ENCODE peak calls at places on chromosomes 3 and 15, in eight cellular contexts. One of them, this sample, is unnamed. For H3K9me3, the result is how much of the 10 kb centered on the place peaks cover.

GRCh38 chr3:53074761-53075742 is 29.2 kb upstream of the SFMBT1 start:
- DNase-seq in CD8-positive, alpha-beta T cell: no peak
- DNase-seq in A549: no peak
- DNase-seq in MM.1S: no peak
- DNase-seq in GM23248: no peak
- DNase-seq in kidney: no peak
- DNase-seq in left ventricle myocardium inferior: no peak
- DNase-seq in ovary: no peak
- DNase-seq in this sample: no peak

GRCh38 chr15:76336254-76337046 is at the start of gene ISL2:
- DNase-seq in CD8-positive, alpha-beta T cell: no peak
- DNase-seq in A549: peak
- DNase-seq in MM.1S: peak
- DNase-seq in GM23248: peak
- DNase-seq in kidney: peak
- DNase-seq in left ventricle myocardium inferior: no peak
- DNase-seq in ovary: no peak
- DNase-seq in this sample: peak

GRCh38 chr15:39591896-39592315 is 11.0 kb downstream of the THBS1 start:
- DNase-seq in CD8-positive, alpha-beta T cell: no peak
- DNase-seq in A549: no peak
- DNase-seq in MM.1S: no peak
- DNase-seq in GM23248: peak
- DNase-seq in kidney: no peak
- DNase-seq in left ventricle myocardium inferior: no peak
- DNase-seq in ovary: no peak
- DNase-seq in this sample: no peak

GRCh38 chr3:32256206-32256605 is 17.7 kb downstream of the CMTM8 start:
- DNase-seq in CD8-positive, alpha-beta T cell: no peak
- DNase-seq in A549: no peak
- DNase-seq in MM.1S: no peak
- DNase-seq in GM23248: no peak
- DNase-seq in kidney: no peak
- DNase-seq in left ventricle myocardium inferior: no peak
- DNase-seq in ovary: no peak
- DNase-seq in this sample: no peak

GRCh38 chr3:41502461-41502860 is 303.2 kb downstream of the CTNNB1 start:
- DNase-seq in CD8-positive, alpha-beta T cell: no peak
- DNase-seq in A549: no peak
- DNase-seq in MM.1S: no peak
- DNase-seq in GM23248: no peak
- DNase-seq in kidney: no peak
- DNase-seq in left ventricle myocardium inferior: no peak
- DNase-seq in ovary: no peak
- DNase-seq in this sample: no peak

GRCh38 chr3:166284994-166285393 is 447.8 kb upstream of the BCHE start:
- DNase-seq in CD8-positive, alpha-beta T cell: no peak
- DNase-seq in A549: peak
- DNase-seq in MM.1S: no peak
- DNase-seq in GM23248: no peak
- DNase-seq in kidney: no peak
- DNase-seq in left ventricle myocardium inferior: no peak
- DNase-seq in ovary: no peak
- DNase-seq in this sample: no peak

GRCh38 chr3:60363817-60364216 is 887.4 kb downstream of the FHIT start:
- DNase-seq in CD8-positive, alpha-beta T cell: no peak
- DNase-seq in A549: no peak
- DNase-seq in MM.1S: no peak
- DNase-seq in GM23248: peak
- DNase-seq in kidney: no peak
- DNase-seq in left ventricle myocardium inferior: no peak
- DNase-seq in ovary: no peak
- DNase-seq in this sample: no peak

GRCh38 chr3:124779751-124780191 is 49.5 kb downstream of the UMPS start:
- DNase-seq in CD8-positive, alpha-beta T cell: no peak
- DNase-seq in A549: no peak
- DNase-seq in MM.1S: no peak
- DNase-seq in GM23248: no peak
- DNase-seq in kidney: peak
- DNase-seq in left ventricle myocardium inferior: no peak
- DNase-seq in ovary: no peak
- DNase-seq in this sample: no peak

GRCh38 chr15:52651868-52652267 is 27.3 kb downstream of the ATOSA start:
- DNase-seq in CD8-positive, alpha-beta T cell: no peak
- DNase-seq in A549: peak
- DNase-seq in MM.1S: peak
- DNase-seq in GM23248: peak
- DNase-seq in kidney: peak
- DNase-seq in left ventricle myocardium inferior: peak
- DNase-seq in ovary: peak
- DNase-seq in this sample: peak

GRCh38 chr3:186476044-186476468 is 68.1 kb downstream of the CRYGS start:
- DNase-seq in CD8-positive, alpha-beta T cell: no peak
- DNase-seq in A549: no peak
- DNase-seq in MM.1S: no peak
- DNase-seq in GM23248: no peak
- DNase-seq in kidney: no peak
- DNase-seq in left ventricle myocardium inferior: no peak
- DNase-seq in ovary: no peak
- DNase-seq in this sample: no peak

GRCh38 chr3:127822166-127822835 is at the start of gene MGLL:
- DNase-seq in CD8-positive, alpha-beta T cell: no peak
- DNase-seq in A549: peak
- DNase-seq in MM.1S: no peak
- DNase-seq in GM23248: peak
- DNase-seq in kidney: peak
- DNase-seq in left ventricle myocardium inferior: peak
- DNase-seq in ovary: no peak
- DNase-seq in this sample: no peak

GRCh38 chr15:50137330-50137761 is 18.3 kb upstream of the ATP8B4 start:
- DNase-seq in CD8-positive, alpha-beta T cell: no peak
- DNase-seq in A549: peak
- DNase-seq in MM.1S: no peak
- DNase-seq in GM23248: peak
- DNase-seq in kidney: no peak
- DNase-seq in left ventricle myocardium inferior: no peak
- DNase-seq in ovary: no peak
- DNase-seq in this sample: no peak

GRCh38 chr3:195208631-195209030 is 62.3 kb downstream of the XXYLT1 start:
- DNase-seq in CD8-positive, alpha-beta T cell: no peak
- DNase-seq in A549: no peak
- DNase-seq in MM.1S: no peak
- DNase-seq in GM23248: no peak
- DNase-seq in kidney: no peak
- DNase-seq in left ventricle myocardium inferior: no peak
- DNase-seq in ovary: no peak
- DNase-seq in this sample: no peak

GRCh38 chr3:71050521-71051258 is 532.8 kb downstream of the FOXP1 start:
- DNase-seq in CD8-positive, alpha-beta T cell: peak
- DNase-seq in A549: no peak
- DNase-seq in MM.1S: no peak
- DNase-seq in GM23248: no peak
- DNase-seq in kidney: no peak
- DNase-seq in left ventricle myocardium inferior: no peak
- DNase-seq in ovary: no peak
- DNase-seq in this sample: peak

GRCh38 chr3:128416578-128417150 is 50.0 kb downstream of the DNAJB8 start:
- DNase-seq in CD8-positive, alpha-beta T cell: no peak
- DNase-seq in A549: peak
- DNase-seq in MM.1S: no peak
- DNase-seq in GM23248: peak
- DNase-seq in kidney: no peak
- DNase-seq in left ventricle myocardium inferior: no peak
- DNase-seq in ovary: no peak
- DNase-seq in this sample: no peak

DNA sequence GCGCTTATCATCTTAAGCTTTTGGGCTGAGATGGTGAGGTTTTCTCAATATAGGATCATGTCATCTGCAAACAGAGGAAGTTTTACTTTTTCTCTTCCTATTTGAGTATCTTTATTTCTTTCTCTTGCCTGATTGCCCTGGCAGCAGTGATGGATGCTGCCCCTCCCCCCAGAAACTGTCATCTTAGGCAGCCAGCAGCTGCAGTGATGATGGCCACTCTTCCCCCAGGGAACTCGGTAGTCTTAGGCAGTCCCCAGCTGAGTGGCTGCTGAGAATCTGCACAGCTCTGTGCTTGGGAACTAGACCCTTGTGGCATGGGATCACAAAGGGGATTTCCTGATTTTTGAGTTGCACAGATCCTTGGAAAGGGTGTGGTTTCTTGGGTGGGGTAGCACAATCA is 791.1 kb upstream of the ALCAM start:
- DNase-seq in CD8-positive, alpha-beta T cell: no peak
- DNase-seq in A549: no peak
- DNase-seq in MM.1S: no peak
- DNase-seq in GM23248: no peak
- DNase-seq in kidney: no peak
- DNase-seq in left ventricle myocardium inferior: no peak
- DNase-seq in ovary: no peak
- DNase-seq in this sample: no peak
- H3K9me3 ChIP-seq in CD8-positive, alpha-beta T cell: under half
- H3K9me3 ChIP-seq in A549: under half
- H3K9me3 ChIP-seq in MM.1S: under half
- H3K9me3 ChIP-seq in GM23248: under half
- H3K9me3 ChIP-seq in kidney: under half
- H3K9me3 ChIP-seq in left ventricle myocardium inferior: half or more
- H3K9me3 ChIP-seq in ovary: under half
- H3K9me3 ChIP-seq in this sample: under half

GRCh38 chr3:58693929-58694850 is 27.6 kb upstream of the FAM3D start:
- DNase-seq in CD8-positive, alpha-beta T cell: no peak
- DNase-seq in A549: no peak
- DNase-seq in MM.1S: no peak
- DNase-seq in GM23248: no peak
- DNase-seq in kidney: no peak
- DNase-seq in left ventricle myocardium inferior: no peak
- DNase-seq in ovary: no peak
- DNase-seq in this sample: no peak

GRCh38 chr3:58690490-58690889 is 23.9 kb upstream of the FAM3D start:
- DNase-seq in CD8-positive, alpha-beta T cell: no peak
- DNase-seq in A549: no peak
- DNase-seq in MM.1S: no peak
- DNase-seq in GM23248: no peak
- DNase-seq in kidney: no peak
- DNase-seq in left ventricle myocardium inferior: no peak
- DNase-seq in ovary: no peak
- DNase-seq in this sample: no peak

GRCh38 chr3:58688563-58688962 is 22.0 kb upstream of the FAM3D start:
- DNase-seq in CD8-positive, alpha-beta T cell: no peak
- DNase-seq in A549: no peak
- DNase-seq in MM.1S: no peak
- DNase-seq in GM23248: no peak
- DNase-seq in kidney: no peak
- DNase-seq in left ventricle myocardium inferior: no peak
- DNase-seq in ovary: no peak
- DNase-seq in this sample: no peak

GRCh38 chr3:58692484-58692883 is 25.9 kb upstream of the FAM3D start:
- DNase-seq in CD8-positive, alpha-beta T cell: no peak
- DNase-seq in A549: no peak
- DNase-seq in MM.1S: no peak
- DNase-seq in GM23248: no peak
- DNase-seq in kidney: no peak
- DNase-seq in left ventricle myocardium inferior: no peak
- DNase-seq in ovary: no peak
- DNase-seq in this sample: no peak

GRCh38 chr3:58691997-58692396 is 25.4 kb upstream of the FAM3D start:
- DNase-seq in CD8-positive, alpha-beta T cell: no peak
- DNase-seq in A549: peak
- DNase-seq in MM.1S: no peak
- DNase-seq in GM23248: no peak
- DNase-seq in kidney: no peak
- DNase-seq in left ventricle myocardium inferior: no peak
- DNase-seq in ovary: no peak
- DNase-seq in this sample: no peak
- H3K9me3 ChIP-seq in CD8-positive, alpha-beta T cell: under half
- H3K9me3 ChIP-seq in A549: under half
- H3K9me3 ChIP-seq in MM.1S: under half
- H3K9me3 ChIP-seq in GM23248: under half
- H3K9me3 ChIP-seq in kidney: under half
- H3K9me3 ChIP-seq in left ventricle myocardium inferior: under half
- H3K9me3 ChIP-seq in ovary: under half
- H3K9me3 ChIP-seq in this sample: under half

DNA sequence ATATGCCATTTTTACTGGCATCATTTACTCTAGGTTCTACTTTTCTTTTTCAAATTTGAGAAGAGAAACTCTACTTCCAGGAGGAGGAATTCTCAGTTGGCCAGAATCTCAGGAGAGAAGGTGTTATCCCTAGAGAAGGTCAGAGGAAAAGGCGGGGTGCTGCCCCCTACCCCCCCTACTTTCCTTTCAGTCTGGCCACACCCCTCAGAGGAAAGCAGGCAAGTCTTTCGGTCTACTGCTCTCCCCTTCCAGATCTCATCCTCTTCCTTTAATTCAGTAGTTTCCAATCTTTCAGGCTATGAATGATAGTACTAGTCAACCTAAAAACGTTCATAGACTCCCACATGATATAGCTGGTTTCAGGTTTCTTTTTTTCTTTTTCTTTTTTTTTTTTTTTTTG is 366.5 kb upstream of the TBL1XR1 start:
- DNase-seq in CD8-positive, alpha-beta T cell: no peak
- DNase-seq in A549: no peak
- DNase-seq in MM.1S: no peak
- DNase-seq in GM23248: no peak
- DNase-seq in kidney: no peak
- DNase-seq in left ventricle myocardium inferior: no peak
- DNase-seq in ovary: no peak
- DNase-seq in this sample: no peak
- H3K9me3 ChIP-seq in CD8-positive, alpha-beta T cell: under half
- H3K9me3 ChIP-seq in A549: under half
- H3K9me3 ChIP-seq in MM.1S: under half
- H3K9me3 ChIP-seq in GM23248: under half
- H3K9me3 ChIP-seq in kidney: under half
- H3K9me3 ChIP-seq in left ventricle myocardium inferior: under half
- H3K9me3 ChIP-seq in ovary: under half
- H3K9me3 ChIP-seq in this sample: under half

GRCh38 chr15:85681391-85681790 is 113.3 kb downstream of the KLHL25 start:
- DNase-seq in CD8-positive, alpha-beta T cell: no peak
- DNase-seq in A549: no peak
- DNase-seq in MM.1S: no peak
- DNase-seq in GM23248: no peak
- DNase-seq in kidney: no peak
- DNase-seq in left ventricle myocardium inferior: no peak
- DNase-seq in ovary: no peak
- DNase-seq in this sample: no peak

GRCh38 chr15:85687329-85687728 is 107.4 kb downstream of the KLHL25 start:
- DNase-seq in CD8-positive, alpha-beta T cell: no peak
- DNase-seq in A549: no peak
- DNase-seq in MM.1S: no peak
- DNase-seq in GM23248: no peak
- DNase-seq in kidney: no peak
- DNase-seq in left ventricle myocardium inferior: no peak
- DNase-seq in ovary: no peak
- DNase-seq in this sample: no peak

GRCh38 chr15:85688703-85689102 is 106.0 kb downstream of the KLHL25 start:
- DNase-seq in CD8-positive, alpha-beta T cell: no peak
- DNase-seq in A549: no peak
- DNase-seq in MM.1S: peak
- DNase-seq in GM23248: no peak
- DNase-seq in kidney: no peak
- DNase-seq in left ventricle myocardium inferior: no peak
- DNase-seq in ovary: no peak
- DNase-seq in this sample: no peak

GRCh38 chr15:85684174-85684710 is 110.5 kb downstream of the KLHL25 start:
- DNase-seq in CD8-positive, alpha-beta T cell: no peak
- DNase-seq in A549: no peak
- DNase-seq in MM.1S: no peak
- DNase-seq in GM23248: no peak
- DNase-seq in kidney: no peak
- DNase-seq in left ventricle myocardium inferior: no peak
- DNase-seq in ovary: no peak
- DNase-seq in this sample: no peak

GRCh38 chr15:85685366-85685765 is 109.4 kb downstream of the KLHL25 start:
- DNase-seq in CD8-positive, alpha-beta T cell: no peak
- DNase-seq in A549: no peak
- DNase-seq in MM.1S: no peak
- DNase-seq in GM23248: no peak
- DNase-seq in kidney: no peak
- DNase-seq in left ventricle myocardium inferior: no peak
- DNase-seq in ovary: no peak
- DNase-seq in this sample: no peak
- H3K9me3 ChIP-seq in CD8-positive, alpha-beta T cell: under half
- H3K9me3 ChIP-seq in A549: under half
- H3K9me3 ChIP-seq in MM.1S: under half
- H3K9me3 ChIP-seq in GM23248: under half
- H3K9me3 ChIP-seq in kidney: under half
- H3K9me3 ChIP-seq in left ventricle myocardium inferior: under half
- H3K9me3 ChIP-seq in ovary: under half
- H3K9me3 ChIP-seq in this sample: under half

This sample was measured in effector memory CD4-positive, alpha-beta T cell.